ENCODE peak calls at places on chromosomes 6 and 20, in six cellular contexts. One of them, this sample, is unnamed.

GRCh38 chr6:152351742-152352141 is 285.4 kb downstream of the SYNE1 start:
- DNase-seq in A549: no peak
- DNase-seq in thyroid gland: no peak
- DNase-seq in AG09309: no peak
- DNase-seq in heart left ventricle: no peak
- DNase-seq in BE2C: no peak
- DNase-seq in this sample: no peak

GRCh38 chr6:3808759-3809514 is 40.2 kb upstream of the FAM50B start:
- DNase-seq in A549: peak; percentile 77
- DNase-seq in thyroid gland: peak; percentile 66
- DNase-seq in AG09309: peak; percentile 74
- DNase-seq in heart left ventricle: peak; percentile 67
- DNase-seq in BE2C: no peak
- DNase-seq in this sample: peak; percentile 74

GRCh38 chr6:80528115-80528514 is 421.6 kb downstream of the BCKDHB start:
- DNase-seq in A549: no peak
- DNase-seq in thyroid gland: no peak
- DNase-seq in AG09309: no peak
- DNase-seq in heart left ventricle: no peak
- DNase-seq in BE2C: no peak
- DNase-seq in this sample: no peak

GRCh38 chr6:147106759-147107401 is 97.3 kb upstream of the STXBP5 start:
- DNase-seq in A549: no peak
- DNase-seq in thyroid gland: no peak
- DNase-seq in AG09309: no peak
- DNase-seq in heart left ventricle: no peak
- DNase-seq in BE2C: no peak
- DNase-seq in this sample: no peak

GRCh38 chr6:122734529-122735203 is 44.9 kb upstream of the FABP7 start:
- DNase-seq in A549: no peak
- DNase-seq in thyroid gland: no peak
- DNase-seq in AG09309: no peak
- DNase-seq in heart left ventricle: no peak
- DNase-seq in BE2C: no peak
- DNase-seq in this sample: no peak

GRCh38 chr6:54695815-54696214 is 150.8 kb upstream of the FAM83B start:
- DNase-seq in A549: no peak
- DNase-seq in thyroid gland: no peak
- DNase-seq in AG09309: no peak
- DNase-seq in heart left ventricle: no peak
- DNase-seq in BE2C: no peak
- DNase-seq in this sample: no peak

GRCh38 chr6:48689498-48689897 is 578.5 kb upstream of the PTCHD4 start:
- DNase-seq in A549: no peak
- DNase-seq in thyroid gland: no peak
- DNase-seq in AG09309: no peak
- DNase-seq in heart left ventricle: no peak
- DNase-seq in BE2C: no peak
- DNase-seq in this sample: no peak

GRCh38 chr6:69232506-69233194 is 564.2 kb downstream of the LMBRD1 start:
- DNase-seq in A549: peak; percentile 43
- DNase-seq in thyroid gland: peak; percentile 66
- DNase-seq in AG09309: no peak
- DNase-seq in heart left ventricle: peak; percentile 77
- DNase-seq in BE2C: peak; percentile 78
- DNase-seq in this sample: peak; percentile 25

GRCh38 chr6:168675933-168676551 is 235.1 kb downstream of the SMOC2 start:
- DNase-seq in A549: no peak
- DNase-seq in thyroid gland: no peak
- DNase-seq in AG09309: no peak
- DNase-seq in heart left ventricle: no peak
- DNase-seq in BE2C: no peak
- DNase-seq in this sample: no peak

GRCh38 chr20:20624914-20625313 is 87.5 kb downstream of the RALGAPA2 start:
- DNase-seq in A549: no peak
- DNase-seq in thyroid gland: no peak
- DNase-seq in AG09309: no peak
- DNase-seq in heart left ventricle: no peak
- DNase-seq in BE2C: no peak
- DNase-seq in this sample: no peak

GRCh38 chr20:62887860-62888239 is 26.2 kb upstream of the TCFL5 start:
- DNase-seq in A549: no peak
- DNase-seq in thyroid gland: no peak
- DNase-seq in AG09309: no peak
- DNase-seq in heart left ventricle: no peak
- DNase-seq in BE2C: no peak
- DNase-seq in this sample: no peak

GRCh38 chr20:8535403-8536003 is 403.4 kb downstream of the PLCB1 start:
- DNase-seq in A549: no peak
- DNase-seq in thyroid gland: no peak
- DNase-seq in AG09309: no peak
- DNase-seq in heart left ventricle: no peak
- DNase-seq in BE2C: peak; percentile 39
- DNase-seq in this sample: no peak

GRCh38 chr6:57190140-57190539 is 18.0 kb downstream of the BAG2 start:
- DNase-seq in A549: peak; percentile 22
- DNase-seq in thyroid gland: no peak
- DNase-seq in AG09309: no peak
- DNase-seq in heart left ventricle: no peak
- DNase-seq in BE2C: no peak
- DNase-seq in this sample: no peak

GRCh38 chr6:153790048-153790447 is 249.0 kb upstream of the OPRM1 start:
- DNase-seq in A549: peak; percentile 43
- DNase-seq in thyroid gland: no peak
- DNase-seq in AG09309: no peak
- DNase-seq in heart left ventricle: no peak
- DNase-seq in BE2C: peak; percentile 47
- DNase-seq in this sample: peak; percentile 83

GRCh38 chr20:23126281-23127061 is 40.3 kb upstream of the CD93 start:
- DNase-seq in A549: no peak
- DNase-seq in thyroid gland: no peak
- DNase-seq in AG09309: no peak
- DNase-seq in heart left ventricle: no peak
- DNase-seq in BE2C: no peak
- DNase-seq in this sample: no peak

GRCh38 chr20:25318471-25319240 is 70.8 kb downstream of the PYGB start:
- DNase-seq in A549: no peak
- DNase-seq in thyroid gland: peak; percentile 0
- DNase-seq in AG09309: no peak
- DNase-seq in heart left ventricle: no peak
- DNase-seq in BE2C: no peak
- DNase-seq in this sample: no peak

GRCh38 chr6:21909321-21909720 is 315.8 kb downstream of the SOX4 start:
- DNase-seq in A549: no peak
- DNase-seq in thyroid gland: no peak
- DNase-seq in AG09309: no peak
- DNase-seq in heart left ventricle: no peak
- DNase-seq in BE2C: no peak
- DNase-seq in this sample: no peak

GRCh38 chr20:59328071-59328470 is 27.7 kb downstream of the EDN3 start:
- DNase-seq in A549: no peak
- DNase-seq in thyroid gland: peak; percentile 71
- DNase-seq in AG09309: no peak
- DNase-seq in heart left ventricle: no peak
- DNase-seq in BE2C: no peak
- DNase-seq in this sample: no peak

GRCh38 chr6:1698527-1698926 is 88.8 kb downstream of the FOXC1 start:
- DNase-seq in A549: no peak
- DNase-seq in thyroid gland: no peak
- DNase-seq in AG09309: no peak
- DNase-seq in heart left ventricle: no peak
- DNase-seq in BE2C: no peak
- DNase-seq in this sample: no peak

GRCh38 chr6:88499845-88500699 is 333.9 kb upstream of the CNR1 start:
- DNase-seq in A549: no peak
- DNase-seq in thyroid gland: no peak
- DNase-seq in AG09309: no peak
- DNase-seq in heart left ventricle: no peak
- DNase-seq in BE2C: no peak
- DNase-seq in this sample: no peak

GRCh38 chr6:168628732-168629245 is 187.8 kb downstream of the SMOC2 start:
- DNase-seq in A549: no peak
- DNase-seq in thyroid gland: no peak
- DNase-seq in AG09309: no peak
- DNase-seq in heart left ventricle: no peak
- DNase-seq in BE2C: no peak
- DNase-seq in this sample: no peak

GRCh38 chr20:25057234-25058050 is 497 bp downstream of the ACSS1 start:
- DNase-seq in A549: peak; percentile 64
- DNase-seq in thyroid gland: peak; percentile 81
- DNase-seq in AG09309: no peak
- DNase-seq in heart left ventricle: peak; percentile 86
- DNase-seq in BE2C: peak; percentile 44
- DNase-seq in this sample: no peak

GRCh38 chr6:38470548-38470947 is 169.2 kb downstream of the BTBD9 start:
- DNase-seq in A549: no peak
- DNase-seq in thyroid gland: no peak
- DNase-seq in AG09309: no peak
- DNase-seq in heart left ventricle: no peak
- DNase-seq in BE2C: no peak
- DNase-seq in this sample: no peak

GRCh38 chr20:48659888-48660287 is 167.9 kb downstream of the PREX1 start:
- DNase-seq in A549: no peak
- DNase-seq in thyroid gland: no peak
- DNase-seq in AG09309: no peak
- DNase-seq in heart left ventricle: peak; percentile 15
- DNase-seq in BE2C: no peak
- DNase-seq in this sample: no peak

GRCh38 chr20:43963233-43963632 is 48.6 kb downstream of the TOX2 start:
- DNase-seq in A549: no peak
- DNase-seq in thyroid gland: no peak
- DNase-seq in AG09309: no peak
- DNase-seq in heart left ventricle: no peak
- DNase-seq in BE2C: no peak
- DNase-seq in this sample: no peak

DNA sequence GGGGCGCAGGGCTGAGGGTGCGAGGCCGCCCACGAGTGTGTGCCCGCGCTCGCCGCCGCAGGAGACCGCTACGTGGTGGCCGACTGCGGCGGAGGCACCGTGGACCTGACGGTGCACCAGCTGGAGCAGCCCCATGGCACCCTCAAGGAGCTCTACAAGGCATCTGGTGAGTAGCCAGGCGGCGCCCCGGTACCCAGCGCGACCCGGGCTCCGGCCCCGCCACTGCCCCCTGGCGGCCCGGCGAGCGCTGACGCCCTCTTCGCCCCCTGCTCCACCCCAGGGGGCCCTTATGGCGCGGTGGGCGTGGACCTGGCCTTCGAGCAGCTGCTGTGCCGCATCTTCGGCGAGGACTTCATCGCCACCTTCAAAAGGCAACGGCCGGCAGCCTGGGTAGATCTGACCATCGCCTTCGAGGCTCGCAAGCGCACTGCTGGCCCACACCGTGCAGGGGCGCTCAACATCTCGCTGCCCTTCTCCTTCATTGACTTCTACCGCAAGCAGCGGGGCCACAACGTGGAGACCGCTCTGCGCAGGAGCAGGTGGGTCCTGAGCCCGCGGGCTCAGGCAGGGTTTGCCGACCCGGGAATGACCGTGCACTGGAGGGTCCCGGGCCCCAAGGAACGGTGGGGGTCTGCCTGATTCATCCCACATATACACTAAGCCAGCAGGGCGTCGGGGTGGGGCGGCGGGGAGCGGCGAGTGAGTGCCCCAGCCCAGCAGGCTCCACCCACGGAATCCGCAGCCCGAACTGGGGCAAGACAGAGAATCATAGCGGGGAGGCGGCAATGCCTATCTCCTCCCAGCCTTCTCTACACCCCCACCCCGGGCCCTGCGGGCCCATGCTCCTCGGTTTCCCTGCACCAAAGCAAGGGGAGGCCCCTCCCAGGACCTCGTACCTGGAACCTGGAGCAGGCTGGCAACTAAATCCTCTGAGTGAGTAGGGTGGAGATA is 17.5 kb downstream of the HSPA12B start:
- DNase-seq in A549: peak; percentile 87
- DNase-seq in thyroid gland: peak; percentile 48
- DNase-seq in AG09309: no peak
- DNase-seq in heart left ventricle: no peak
- DNase-seq in BE2C: peak; percentile 87
- DNase-seq in this sample: no peak
- H3K4me3 ChIP-seq in A549: peak overlapping the region; percentile 61
- H3K4me3 ChIP-seq in thyroid gland: no peak overlapping the region
- H3K4me3 ChIP-seq in AG09309: no peak overlapping the region
- H3K4me3 ChIP-seq in heart left ventricle: no peak overlapping the region
- H3K4me3 ChIP-seq in BE2C: peak overlapping the region; percentile 61
- H3K4me3 ChIP-seq in this sample: no peak overlapping the region

DNA sequence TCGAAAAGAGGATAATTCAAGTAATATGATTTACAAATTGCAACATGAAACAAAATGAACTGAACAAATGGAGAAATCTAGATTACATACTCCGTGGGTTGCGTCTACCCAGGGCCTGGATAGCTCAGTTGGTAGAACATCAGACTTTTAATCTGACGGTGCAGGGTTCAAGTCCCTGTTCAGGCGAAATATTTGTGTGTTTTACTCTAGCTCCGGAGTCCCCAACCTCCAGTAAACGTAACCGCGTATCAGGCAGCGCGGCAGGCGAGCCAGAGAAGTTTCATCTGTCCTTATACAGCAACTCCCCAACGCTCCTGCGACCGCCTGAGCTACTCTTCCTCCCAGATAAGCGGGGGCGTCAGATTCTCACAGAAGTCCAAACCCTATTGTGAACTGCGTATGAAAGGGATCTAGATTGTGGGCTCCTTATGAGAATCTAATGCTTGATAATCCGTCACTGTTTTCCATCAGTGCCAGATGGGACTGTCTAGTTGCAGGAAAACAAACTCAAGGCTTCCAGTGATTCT is 176.1 kb downstream of the TRIM27 start:
- DNase-seq in A549: peak; percentile 92
- DNase-seq in thyroid gland: no peak
- DNase-seq in AG09309: no peak
- DNase-seq in heart left ventricle: no peak
- DNase-seq in BE2C: peak; percentile 91
- DNase-seq in this sample: peak; percentile 4
- H3K4me3 ChIP-seq in A549: peak overlapping the region; percentile 52
- H3K4me3 ChIP-seq in thyroid gland: no peak overlapping the region
- H3K4me3 ChIP-seq in AG09309: no peak overlapping the region
- H3K4me3 ChIP-seq in heart left ventricle: no peak overlapping the region
- H3K4me3 ChIP-seq in BE2C: peak overlapping the region; percentile 75
- H3K4me3 ChIP-seq in this sample: no peak overlapping the region

GRCh38 chr20:35171438-35171752 is 477 bp upstream of the PROCR start:
- DNase-seq in A549: no peak
- DNase-seq in thyroid gland: no peak
- DNase-seq in AG09309: no peak
- DNase-seq in heart left ventricle: no peak
- DNase-seq in BE2C: no peak
- DNase-seq in this sample: no peak
- H3K4me3 ChIP-seq in A549: peak overlapping the region; percentile 61
- H3K4me3 ChIP-seq in thyroid gland: no peak overlapping the region
- H3K4me3 ChIP-seq in AG09309: peak overlapping the region; percentile 43
- H3K4me3 ChIP-seq in heart left ventricle: peak overlapping the region; percentile 26
- H3K4me3 ChIP-seq in BE2C: peak overlapping the region; percentile 47
- H3K4me3 ChIP-seq in this sample: peak overlapping the region; percentile 55

GRCh38 chr6:77825204-77825603 is 172.4 kb downstream of the MEI4 start:
- DNase-seq in A549: no peak
- DNase-seq in thyroid gland: no peak
- DNase-seq in AG09309: no peak
- DNase-seq in heart left ventricle: no peak
- DNase-seq in BE2C: no peak
- DNase-seq in this sample: no peak

GRCh38 chr6:77816766-77817270 is 164.0 kb downstream of the MEI4 start:
- DNase-seq in A549: no peak
- DNase-seq in thyroid gland: no peak
- DNase-seq in AG09309: no peak
- DNase-seq in heart left ventricle: no peak
- DNase-seq in BE2C: no peak
- DNase-seq in this sample: no peak

GRCh38 chr6:77822265-77822664 is 169.4 kb downstream of the MEI4 start:
- DNase-seq in A549: no peak
- DNase-seq in thyroid gland: no peak
- DNase-seq in AG09309: no peak
- DNase-seq in heart left ventricle: no peak
- DNase-seq in BE2C: no peak
- DNase-seq in this sample: no peak
- H3K4me3 ChIP-seq in A549: no peak overlapping the region
- H3K4me3 ChIP-seq in thyroid gland: no peak overlapping the region
- H3K4me3 ChIP-seq in AG09309: no peak overlapping the region
- H3K4me3 ChIP-seq in heart left ventricle: no peak overlapping the region
- H3K4me3 ChIP-seq in BE2C: no peak overlapping the region
- H3K4me3 ChIP-seq in this sample: no peak overlapping the region

This sample was measured in skeletal muscle cell.